ENCODE peak calls at places on chromosomes 13 and 19, in six cellular contexts. U, K, X, B, A and L are unnamed samples.

GRCh38 chr19:48752511-48753365 is at the start of gene FUT1:
- DNase-seq in U (no peak), K (peak; percentile 39), X (no peak), B (peak; percentile 97), A (peak; percentile 94), L (peak; percentile 72)

GRCh38 chr19:46970815-46971214 is 48.8 kb upstream of the NPAS1 start:
- DNase-seq in U (no peak), K (peak; percentile 93), X (peak; percentile 73), B (no peak), A (no peak), L (no peak)

GRCh38 chr19:38617764-38618589 is at the start of gene MAP4K1:
- DNase-seq in U (no peak), K (no peak), X (no peak), B (no peak), A (no peak), L (no peak)

GRCh38 chr19:39411832-39412099 is 703 bp upstream of the PLEKHG2 start:
- DNase-seq in U (peak; percentile 89), K (no peak), X (peak; percentile 92), B (peak; percentile 81), A (peak; percentile 87), L (peak; percentile 98)

GRCh38 chr13:42396901-42397670 is 125.1 kb downstream of the AKAP11 start:
- DNase-seq in U (no peak), K (no peak), X (no peak), B (no peak), A (no peak), L (no peak)

GRCh38 chr19:48565090-48565489 is 13.1 kb downstream of the SULT2B1 start:
- DNase-seq in U (no peak), K (peak; percentile 87), X (peak; percentile 83), B (no peak), A (no peak), L (peak; percentile 85)

GRCh38 chr13:45108716-45109706 is 11.3 kb upstream of the GTF2F2 start:
- DNase-seq in U (no peak), K (peak; percentile 37), X (peak; percentile 66), B (peak; percentile 74), A (peak; percentile 55), L (peak; percentile 38)

GRCh38 chr19:51422053-51422448 is 4.6 kb upstream of the SIGLEC10 start:
- DNase-seq in U (peak; percentile 88), K (peak; percentile 54), X (peak; percentile 59), B (peak; percentile 90), A (peak; percentile 100), L (peak; percentile 96)

GRCh38 chr13:33696530-33696929 is 121.4 kb upstream of the RFC3 start:
- DNase-seq in U (no peak), K (no peak), X (no peak), B (no peak), A (no peak), L (no peak)

GRCh38 chr13:33694546-33694945 is 123.4 kb upstream of the RFC3 start:
- DNase-seq in U (no peak), K (no peak), X (no peak), B (no peak), A (no peak), L (no peak)

GRCh38 chr13:33691980-33692379 is 126.0 kb upstream of the RFC3 start:
- DNase-seq in U (no peak), K (no peak), X (no peak), B (no peak), A (no peak), L (no peak)

GRCh38 chr13:33690321-33690720 is 127.6 kb upstream of the RFC3 start:
- DNase-seq in U (no peak), K (no peak), X (no peak), B (no peak), A (no peak), L (no peak)

DNA sequence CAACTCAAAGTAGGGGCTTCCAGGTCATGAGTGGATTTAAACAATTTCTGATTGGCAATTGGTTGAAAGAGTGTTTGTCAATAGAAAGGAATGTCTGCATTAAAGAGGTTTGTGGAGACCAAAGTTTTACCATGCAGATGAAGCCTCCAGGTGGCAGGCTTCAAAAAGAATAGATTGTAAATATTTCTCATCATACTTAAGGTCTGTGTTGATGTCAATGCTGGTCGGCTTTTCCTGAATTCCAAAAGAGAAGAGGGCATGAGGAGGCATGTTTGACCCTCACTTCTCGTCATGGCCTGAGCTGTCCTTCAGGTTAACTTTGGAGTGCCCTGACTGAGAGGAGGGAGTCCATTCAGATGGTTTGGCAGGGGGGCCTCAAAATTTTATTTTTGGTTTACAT is 125.4 kb upstream of the RFC3 start:
- DNase-seq in U (no peak), K (no peak), X (no peak), B (no peak), A (no peak), L (peak; percentile 19)
- H3K27ac ChIP-seq in U (no peak overlapping the region), K (no peak overlapping the region), X (no peak overlapping the region), B (no peak overlapping the region), A (no peak overlapping the region), L (no peak overlapping the region)

GRCh38 chr19:55599468-55600335 is at the start of the genes FIZ1 and ZNF524:
- DNase-seq in U (peak; percentile 99), K (peak; percentile 99), X (peak; percentile 98), B (peak; percentile 98), A (peak; percentile 97), L (peak; percentile 96)
- H3K18ac ChIP-seq in U (peak within 1 kb of the TSS; percentile 100), K (peak within 1 kb of the TSS; percentile 97), X (peak within 1 kb of the TSS; percentile 86), B (peak within 1 kb of the TSS; percentile 100), A (peak within 1 kb of the TSS; percentile 97), L (peak within 1 kb of the TSS; percentile 96)

DNA sequence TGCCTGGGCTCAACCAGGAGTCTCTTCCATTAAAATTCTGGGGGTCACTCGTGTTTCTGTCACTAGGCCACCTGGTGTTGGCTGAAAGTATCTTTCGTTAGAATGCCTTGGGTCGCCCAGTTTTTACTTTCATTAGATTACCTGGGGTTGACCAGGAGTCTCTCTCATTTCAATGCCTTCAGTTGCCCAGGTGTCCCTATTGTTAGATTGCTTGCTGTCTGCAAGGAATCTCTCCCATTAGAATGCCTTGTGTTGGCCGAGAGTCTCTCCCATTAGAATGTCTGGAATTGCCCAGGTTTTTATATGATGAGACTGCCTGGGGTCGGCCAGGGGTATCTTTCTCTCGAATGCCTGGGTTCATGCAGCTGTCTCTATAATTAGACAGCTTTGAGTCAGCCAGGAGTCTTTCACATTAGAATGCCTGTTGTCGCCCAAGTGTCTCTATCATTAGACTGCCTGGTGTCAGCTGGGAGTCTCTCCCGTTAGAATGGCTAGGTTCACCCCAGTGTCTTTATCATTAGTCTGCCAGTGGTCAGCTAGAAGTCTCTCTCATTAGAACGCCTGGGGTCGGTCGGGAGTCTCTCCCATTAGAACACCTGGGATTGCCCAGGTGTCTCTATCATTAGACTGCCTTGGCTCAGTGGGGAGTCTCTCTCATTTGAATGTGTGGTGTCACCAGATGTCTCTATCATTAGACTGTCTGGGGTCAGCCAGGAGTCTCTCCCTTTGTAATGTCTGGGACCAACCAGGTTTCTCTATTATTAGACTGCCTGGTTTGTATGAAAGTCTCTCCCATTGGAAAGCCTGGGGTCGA is 1446.8 kb downstream of the UQCRFS1 start:
- DNase-seq in U (no peak), K (no peak), X (no peak), B (no peak), A (no peak), L (no peak)
- H3K9me3 ChIP-seq in U (peaks cover 12% of the 10 kb centered on the region), K (no peaks in the 10 kb centered on the region), X (peaks cover 25% of the 10 kb centered on the region), B (no peaks in the 10 kb centered on the region), A (peaks cover 10% of the 10 kb centered on the region), L (peaks cover 16% of the 10 kb centered on the region)

DNA sequence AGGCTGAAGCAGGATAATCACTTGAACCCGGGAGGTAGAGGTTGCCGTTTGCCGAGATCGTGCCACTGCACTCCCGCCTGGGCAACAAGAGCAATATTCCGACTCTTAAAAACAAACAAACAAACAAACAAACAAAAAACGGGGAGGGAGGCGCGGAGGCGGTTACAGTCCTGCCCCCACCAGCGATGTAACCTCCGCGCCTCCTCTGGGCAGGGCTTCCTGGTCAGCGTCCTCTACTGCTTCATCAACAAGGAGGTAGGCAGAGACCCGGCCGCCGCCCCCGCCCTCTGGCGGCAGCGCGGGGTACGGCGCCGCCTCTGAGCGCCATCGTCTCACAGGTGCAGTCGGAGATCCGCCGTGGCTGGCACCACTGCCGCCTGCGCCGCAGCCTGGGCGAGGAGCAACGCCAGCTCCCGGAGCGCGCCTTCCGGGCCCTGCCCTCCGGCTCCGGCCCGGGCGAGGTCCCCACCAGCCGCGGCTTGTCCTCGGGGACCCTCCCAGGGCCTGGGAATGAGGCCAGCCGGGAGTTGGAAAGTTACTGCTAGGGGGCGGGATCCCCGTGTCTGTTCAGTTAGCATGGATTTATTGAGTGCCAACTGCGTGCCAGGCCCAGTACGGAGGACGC is 10.2 kb downstream of the SNRPD2 start:
- DNase-seq in U (peak; percentile 77), K (peak; percentile 82), X (peak; percentile 69), B (peak; percentile 94), A (peak; percentile 95), L (peak; percentile 92)
- H3K27ac ChIP-seq in U (no peak overlapping the region), K (no peak overlapping the region), X (no peak overlapping the region), B (no peak overlapping the region), A (no peak overlapping the region), L (no peak overlapping the region)

GRCh38 chr19:18286973-18287635 is 5.7 kb upstream of the JUND start:
- DNase-seq in U (no peak), K (no peak), X (no peak), B (peak; percentile 59), A (no peak), L (no peak)
- H3K18ac ChIP-seq in U (peak overlapping the region; percentile 68), K (no peak overlapping the region), X (no peak overlapping the region), B (no peak overlapping the region), A (peak overlapping the region; percentile 13), L (peak overlapping the region; percentile 37)

GRCh38 chr19:35708391-35708790 is 4.0 kb downstream of the ZBTB32 start:
- DNase-seq in U (no peak), K (no peak), X (no peak), B (no peak), A (no peak), L (peak; percentile 43)
- H3K9me3 ChIP-seq in U (no peaks in the 10 kb centered on the region), K (no peaks in the 10 kb centered on the region), X (no peaks in the 10 kb centered on the region), B (no peaks in the 10 kb centered on the region), A (peaks cover 3% of the 10 kb centered on the region), L (no peaks in the 10 kb centered on the region)

DNA sequence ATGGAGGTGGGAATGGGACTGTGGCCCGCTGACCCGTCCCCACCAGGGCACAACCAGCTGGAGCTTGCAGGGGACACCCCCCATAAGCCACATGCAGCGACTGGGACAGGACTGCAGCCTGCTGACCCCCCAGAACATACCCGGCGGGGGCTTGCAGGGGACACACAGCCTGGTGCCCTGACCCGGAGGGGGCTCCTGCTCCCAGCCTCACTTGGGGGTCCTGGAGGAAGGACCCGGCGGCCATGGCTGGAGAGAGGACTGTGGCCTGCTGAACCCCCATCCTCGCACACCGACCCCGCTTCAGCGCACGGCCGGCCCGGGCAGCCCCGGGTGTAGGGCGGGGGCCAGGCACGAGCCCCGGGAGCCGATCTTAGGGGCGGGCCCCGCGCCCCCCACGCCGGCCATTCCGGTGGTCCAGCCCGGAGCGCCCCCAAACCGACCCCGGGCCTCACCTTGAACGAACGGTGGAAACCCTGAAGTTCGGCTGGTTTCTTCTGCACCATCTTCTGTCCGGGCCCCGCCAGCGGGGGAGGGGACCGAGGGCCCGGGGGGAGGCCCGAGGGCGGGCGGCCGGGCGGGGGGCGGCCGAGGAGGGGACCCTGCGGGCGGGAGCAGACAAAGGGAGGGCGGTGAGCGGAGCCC is 574 bp downstream of the MKNK2 start:
- DNase-seq in U (no peak), K (no peak), X (no peak), B (no peak), A (no peak), L (no peak)
- H3K27ac ChIP-seq in U (no peak overlapping the region), K (peak overlapping the region; percentile 36), X (peak overlapping the region; percentile 36), B (no peak overlapping the region), A (no peak overlapping the region), L (peak overlapping the region; percentile 43)